ENCODE peak calls at places on chromosomes 13 and 19, in eight cellular contexts. H is hippocampal formation, K is tibial nerve, I is nephron progenitor cell, B is left cardiac atrium, O is NCI-H187, E is adipocyte, T is NCI-H2029. S is an unnamed sample.

GRCh38 chr19:6108721-6109633 is 1.3 kb downstream of the RFX2 start:
- DNase-seq in B (peak), E (peak), O (no peak), K (peak), H (no peak), T (peak), I (peak), S (peak)

GRCh38 chr19:49954092-49954825 is 6.7 kb downstream of the SIGLEC11 start:
- DNase-seq in K (no peak), I (no peak), B (no peak), T (no peak), O (no peak), E (peak), H (no peak), S (no peak)

GRCh38 chr19:42024622-42025111 is 30.6 kb upstream of the ATP1A3 start:
- DNase-seq in T (no peak), H (no peak), K (no peak), B (peak), E (peak), O (no peak), I (no peak), S (peak)

GRCh38 chr13:97344250-97345175 is 89.5 kb upstream of the RAP2A start:
- DNase-seq in O (peak), B (peak), I (peak), T (no peak), H (peak), E (peak), K (peak), S (peak)

GRCh38 chr13:35889560-35889959 is 241.6 kb downstream of the DCLK1 start:
- DNase-seq in H (no peak), O (no peak), K (no peak), T (no peak), I (no peak), B (no peak), E (no peak), S (no peak)

GRCh38 chr13:100197591-100198365 is 108.9 kb downstream of the PCCA start:
- DNase-seq in E (no peak), K (no peak), B (no peak), I (no peak), O (no peak), T (no peak), H (no peak), S (peak)

GRCh38 chr13:113919761-113920160 is 54.1 kb downstream of the C13orf46 start:
- DNase-seq in I (no peak), E (no peak), B (no peak), K (no peak), T (no peak), O (no peak), H (no peak), S (no peak)

GRCh38 chr19:50601407-50602088 is 33.3 kb upstream of the LRRC4B start:
- DNase-seq in O (no peak), K (no peak), B (no peak), I (no peak), E (no peak), T (no peak), H (no peak), S (no peak)

GRCh38 chr13:53017433-53017970 is 11.1 kb upstream of the OLFM4 start:
- DNase-seq in I (no peak), T (no peak), H (no peak), O (no peak), B (no peak), K (no peak), E (no peak), S (no peak)

GRCh38 chr13:99648905-99649304 is 147.6 kb downstream of the TM9SF2 start:
- DNase-seq in T (no peak), H (no peak), K (no peak), B (no peak), O (no peak), I (no peak), E (no peak), S (no peak)

GRCh38 chr13:73429691-73430090 is 370.9 kb downstream of the KLF5 start:
- DNase-seq in K (no peak), I (no peak), T (no peak), H (no peak), O (no peak), E (peak), B (no peak), S (no peak)

GRCh38 chr19:17455711-17456123 is 5.0 kb downstream of the NXNL1 start:
- DNase-seq in O (no peak), K (no peak), E (peak), B (no peak), T (no peak), H (no peak), I (peak), S (no peak)

GRCh38 chr13:106919638-106920037 is 351.7 kb upstream of the ARGLU1 start:
- DNase-seq in T (no peak), E (no peak), I (peak), O (no peak), H (no peak), B (peak), K (no peak), S (no peak)

GRCh38 chr13:61670384-61671161 is 254.9 kb upstream of the PCDH20 start:
- DNase-seq in K (no peak), T (no peak), O (no peak), H (no peak), B (no peak), I (no peak), E (no peak), S (no peak)

GRCh38 chr13:113411216-113412023 is 41.9 kb downstream of the ADPRHL1 start:
- DNase-seq in B (peak), T (peak), H (no peak), O (no peak), E (peak), I (no peak), K (no peak), S (peak)

GRCh38 chr13:69459346-69459745 is 648.3 kb upstream of the ATXN8OS start:
- DNase-seq in I (no peak), E (no peak), H (no peak), K (no peak), T (no peak), B (no peak), O (no peak), S (no peak)

GRCh38 chr19:43570174-43570791 is 5.0 kb downstream of the XRCC1 start:
- DNase-seq in E (no peak), H (no peak), O (no peak), B (no peak), K (no peak), T (peak), I (no peak), S (no peak)

GRCh38 chr13:97112451-97113152 is 109.5 kb upstream of the MBNL2 start:
- DNase-seq in T (no peak), E (peak), O (no peak), I (no peak), B (no peak), K (no peak), H (no peak), S (no peak)

GRCh38 chr13:51628059-51628852 is 44.0 kb downstream of the WDFY2 start:
- DNase-seq in E (no peak), I (no peak), H (no peak), B (no peak), K (no peak), O (no peak), T (no peak), S (no peak)

GRCh38 chr19:55705972-55706371 is 30.9 kb downstream of the EPN1 start:
- DNase-seq in T (no peak), K (no peak), H (no peak), I (no peak), O (no peak), E (no peak), B (no peak), S (no peak)

GRCh38 chr19:31572671-31573298 is 223.5 kb upstream of the TSHZ3 start:
- DNase-seq in K (no peak), H (no peak), O (no peak), E (no peak), T (no peak), I (no peak), B (no peak), S (no peak)

GRCh38 chr19:14325863-14326262 is 55.4 kb upstream of the ADGRE5 start:
- DNase-seq in H (no peak), T (no peak), K (no peak), I (no peak), E (no peak), O (no peak), B (no peak), S (no peak)

GRCh38 chr19:53596056-53596455 is 35.7 kb upstream of the DPRX start:
- DNase-seq in B (no peak), H (no peak), K (no peak), E (no peak), O (no peak), I (no peak), T (no peak), S (no peak)

GRCh38 chr19:53365899-53366493 is 491 bp downstream of the ZNF525 start:
- DNase-seq in B (peak), I (peak), T (peak), O (no peak), H (no peak), E (peak), K (no peak), S (peak)

GRCh38 chr13:95924389-95924994 is 128.7 kb downstream of the UGGT2 start:
- DNase-seq in K (no peak), B (no peak), I (no peak), O (no peak), T (no peak), H (no peak), E (peak), S (no peak)

GRCh38 chr19:57671124-57671895 is 2.6 kb downstream of the ZSCAN4 start:
- DNase-seq in T (no peak), H (no peak), E (no peak), K (no peak), B (no peak), O (no peak), I (no peak), S (no peak)

GRCh38 chr13:42990147-42990990 is 1.7 kb downstream of the EPSTI1 start:
- DNase-seq in T (no peak), E (peak), I (no peak), O (no peak), K (no peak), B (no peak), H (no peak), S (no peak)

GRCh38 chr13:31909889-31910551 is 121.6 kb upstream of the FRY start:
- DNase-seq in E (peak), B (no peak), H (peak), T (peak), O (no peak), I (peak), K (no peak), S (peak)

GRCh38 chr13:34078334-34078999 is 260.5 kb downstream of the RFC3 start:
- DNase-seq in B (no peak), E (no peak), O (no peak), I (no peak), H (no peak), T (no peak), K (no peak), S (no peak)

GRCh38 chr19:50480281-50481111 is 3.8 kb upstream of the GARIN5A start:
- DNase-seq in I (no peak), B (no peak), H (no peak), O (no peak), K (no peak), E (no peak), T (no peak), S (no peak)

GRCh38 chr13:46207828-46208227 is 3.9 kb upstream of the LRRC63 start:
- DNase-seq in I (no peak), O (no peak), T (no peak), E (no peak), K (no peak), H (no peak), B (no peak), S (no peak)

GRCh38 chr19:4933528-4933927 is 24.2 kb downstream of the UHRF1 start:
- DNase-seq in E (no peak), H (no peak), B (no peak), O (no peak), T (no peak), K (peak), I (no peak), S (peak)

GRCh38 chr13:112651750-112652511 is 37.9 kb upstream of the ATP11A start:
- DNase-seq in T (no peak), I (no peak), B (no peak), E (no peak), H (no peak), O (no peak), K (no peak), S (no peak)

GRCh38 chr19:13071444-13072205 is 31.0 kb downstream of the LYL1 start:
- DNase-seq in H (no peak), O (no peak), E (no peak), K (no peak), T (no peak), I (no peak), B (no peak), S (no peak)

GRCh38 chr13:106088094-106088493 is 447.4 kb downstream of the EFNB2 start:
- DNase-seq in E (no peak), H (no peak), O (no peak), T (no peak), K (no peak), B (no peak), I (no peak), S (no peak)

GRCh38 chr19:16365300-16365996 is 40.8 kb downstream of the KLF2 start:
- DNase-seq in E (no peak), I (no peak), T (no peak), O (no peak), H (no peak), B (no peak), K (no peak), S (no peak)

GRCh38 chr13:27783111-27783510 is 9.2 kb upstream of the GSX1 start:
- DNase-seq in H (no peak), K (no peak), E (peak), O (no peak), I (no peak), B (no peak), T (no peak), S (no peak)

GRCh38 chr19:32642771-32643170 is 32.2 kb downstream of the ANKRD27 start:
- DNase-seq in E (no peak), K (no peak), T (no peak), O (no peak), B (no peak), H (no peak), I (no peak), S (peak)